ENCODE peak calls at places on chromosomes 7 and 10, in five cellular contexts. U is BJ, S is A549, J is cardiac muscle cell, Y is ovary. I is an unnamed sample.

GRCh38 chr10:3647074-3647473 is 137.9 kb downstream of the KLF6 start:
- DNase-seq in Y (no peak), U (no peak), J (no peak), S (no peak), I (no peak)

GRCh38 chr10:124741281-124741921 is 2.8 kb downstream of the FAM53B start:
- DNase-seq in J (peak), Y (peak), S (peak), U (no peak), I (no peak)

GRCh38 chr7:28754027-28754426 is 204.1 kb downstream of the TRIL start:
- DNase-seq in Y (no peak), S (peak), J (peak), U (no peak), I (no peak)

GRCh38 chr7:151251926-151252835 is 3.7 kb upstream of the SMARCD3 start:
- DNase-seq in Y (peak), J (peak), U (no peak), S (peak), I (no peak)

GRCh38 chr7:107891619-107892366 is 810 bp downstream of the DLD start:
- DNase-seq in U (no peak), J (peak), Y (no peak), S (no peak), I (no peak)

GRCh38 chr7:127941471-127941870 is 89.8 kb downstream of the LRRC4 start:
- DNase-seq in Y (no peak), S (no peak), J (no peak), U (no peak), I (no peak)

GRCh38 chr7:22488643-22489462 is 11.1 kb downstream of the STEAP1B start:
- DNase-seq in J (peak), S (peak), U (no peak), Y (peak), I (peak)

GRCh38 chr7:149598721-149599308 is 101.2 kb upstream of the ZNF746 start:
- DNase-seq in Y (no peak), J (peak), S (peak), U (no peak), I (peak)

GRCh38 chr7:150631866-150632864 is at the start of gene GIMAP6:
- DNase-seq in U (no peak), J (no peak), S (no peak), Y (no peak), I (no peak)

GRCh38 chr7:153939654-153940053 is 112.5 kb upstream of the DPP6 start:
- DNase-seq in Y (no peak), J (no peak), U (no peak), S (no peak), I (no peak)
- TF ChIP-seq CTCF in Y (no peak), J (no peak), U (no peak), S (no peak), I (no peak)

DNA sequence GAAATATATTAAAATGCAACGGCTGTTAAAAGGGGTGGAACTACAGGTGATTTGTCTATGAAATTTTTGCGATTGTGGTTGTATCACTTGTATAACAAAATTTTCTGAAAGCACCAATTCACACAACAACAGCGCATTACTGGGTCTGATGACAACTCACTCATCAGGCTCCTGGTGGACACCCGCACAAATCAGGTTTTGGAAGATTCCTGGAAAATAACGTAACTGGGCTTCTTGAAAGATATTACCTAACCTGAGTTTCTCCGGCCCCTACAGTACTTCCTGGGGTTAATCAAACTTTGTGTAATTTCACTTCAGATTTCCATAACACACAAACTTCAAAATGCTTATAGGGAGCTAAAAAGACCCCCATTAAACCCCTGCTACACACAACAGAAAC is 7.6 kb downstream of the SNX8 start:
- DNase-seq in S (no peak), U (no peak), Y (no peak), J (no peak), I (no peak)
- H3K4me3 ChIP-seq in S (no peak), U (no peak), Y (no peak), J (no peak), I (no peak)

GRCh38 chr10:113441871-113442270 is 111.0 kb upstream of the HABP2 start:
- DNase-seq in U (no peak), Y (no peak), J (no peak), S (no peak), I (no peak)

GRCh38 chr10:113444766-113445365 is 108.0 kb upstream of the HABP2 start:
- DNase-seq in Y (no peak), U (no peak), J (no peak), S (no peak), I (no peak)

GRCh38 chr10:113438660-113439059 is 114.2 kb upstream of the HABP2 start:
- DNase-seq in J (peak), S (no peak), U (no peak), Y (no peak), I (no peak)

GRCh38 chr10:113442340-113442739 is 110.5 kb upstream of the HABP2 start:
- DNase-seq in S (no peak), U (no peak), Y (no peak), J (no peak), I (no peak)

DNA sequence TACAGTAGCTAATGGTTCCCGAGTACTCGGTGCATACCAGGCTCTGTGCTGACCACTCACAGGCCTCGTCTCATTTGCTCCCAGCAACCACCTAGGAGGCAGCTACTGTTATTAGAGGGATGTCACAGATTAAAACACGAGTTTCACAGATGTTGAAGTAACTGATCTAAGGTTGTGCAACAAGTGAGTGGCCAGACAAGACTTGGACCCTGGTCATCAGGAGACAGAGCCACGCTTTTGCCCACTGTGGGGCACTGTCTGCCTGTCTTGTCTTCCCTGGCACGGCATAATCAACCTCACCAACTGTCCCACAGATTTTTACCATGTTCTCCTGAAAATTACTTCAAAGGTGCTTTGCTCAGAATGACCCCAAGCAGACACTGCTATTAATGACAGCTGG is 111.6 kb upstream of the HABP2 start:
- DNase-seq in J (no peak), Y (peak), U (no peak), S (no peak), I (no peak)
- TF ChIP-seq CTCF in J (no peak), Y (no peak), U (no peak), S (no peak), I (no peak)

GRCh38 chr10:132587175-132587574 is 49.6 kb downstream of the INPP5A start:
- DNase-seq in U (no peak), J (no peak), Y (no peak), S (no peak), I (no peak)

GRCh38 chr10:132589015-132589414 is 51.4 kb downstream of the INPP5A start:
- DNase-seq in S (no peak), U (no peak), Y (no peak), J (no peak), I (no peak)

GRCh38 chr10:132586731-132587130 is 49.1 kb downstream of the INPP5A start:
- DNase-seq in U (no peak), Y (no peak), S (no peak), J (no peak), I (no peak)

GRCh38 chr10:132589681-132590080 is 52.1 kb downstream of the INPP5A start:
- DNase-seq in Y (no peak), S (no peak), J (no peak), U (no peak), I (no peak)

GRCh38 chr10:132588301-132589013 is 50.9 kb downstream of the INPP5A start:
- DNase-seq in S (no peak), U (no peak), J (peak), Y (no peak), I (no peak)
- H3K4me3 ChIP-seq in S (no peak), U (no peak), J (no peak), Y (no peak), I (no peak)